ENCODE peak calls at places on chromosomes 5 and 9, in four cellular contexts. One of them, this sample, is unnamed.

GRCh38 chr9:126375386-126375785 is 48.8 kb downstream of the MVB12B start:
- DNase-seq in NCI-H2171 treated with DMSO at 0.1 percent for 48 hours: no peak
- DNase-seq in stimulated activated CD4-positive, alpha-beta T cell treated with anti-CD3 and anti-CD28 coated beads, Interleukin-12 subunit alpha, Interleukin-12 subunit beta, amount 100 ng/mL, for 24 hours: no peak
- DNase-seq in H54: no peak
- DNase-seq in this sample: no peak

GRCh38 chr5:178357127-178357526 is 124.5 kb upstream of the PHYKPL start:
- DNase-seq in NCI-H2171 treated with DMSO at 0.1 percent for 48 hours: no peak
- DNase-seq in stimulated activated CD4-positive, alpha-beta T cell treated with anti-CD3 and anti-CD28 coated beads, Interleukin-12 subunit alpha, Interleukin-12 subunit beta, amount 100 ng/mL, for 24 hours: no peak
- DNase-seq in H54: no peak
- DNase-seq in this sample: no peak

GRCh38 chr5:113035096-113035495 is 58.5 kb downstream of the DCP2 start:
- DNase-seq in NCI-H2171 treated with DMSO at 0.1 percent for 48 hours: no peak
- DNase-seq in stimulated activated CD4-positive, alpha-beta T cell treated with anti-CD3 and anti-CD28 coated beads, Interleukin-12 subunit alpha, Interleukin-12 subunit beta, amount 100 ng/mL, for 24 hours: no peak
- DNase-seq in H54: no peak
- DNase-seq in this sample: no peak

GRCh38 chr5:132295505-132296411 is 1.6 kb downstream of the SLC22A4 start:
- DNase-seq in NCI-H2171 treated with DMSO at 0.1 percent for 48 hours: no peak
- DNase-seq in stimulated activated CD4-positive, alpha-beta T cell treated with anti-CD3 and anti-CD28 coated beads, Interleukin-12 subunit alpha, Interleukin-12 subunit beta, amount 100 ng/mL, for 24 hours: no peak
- DNase-seq in H54: no peak
- DNase-seq in this sample: no peak

GRCh38 chr9:96626912-96627311 is 7.3 kb upstream of the CDC14B start:
- DNase-seq in NCI-H2171 treated with DMSO at 0.1 percent for 48 hours: no peak
- DNase-seq in stimulated activated CD4-positive, alpha-beta T cell treated with anti-CD3 and anti-CD28 coated beads, Interleukin-12 subunit alpha, Interleukin-12 subunit beta, amount 100 ng/mL, for 24 hours: no peak
- DNase-seq in H54: no peak
- DNase-seq in this sample: no peak

GRCh38 chr9:93450817-93451761 is at the start of gene FAM120A:
- DNase-seq in NCI-H2171 treated with DMSO at 0.1 percent for 48 hours: peak; percentile 62
- DNase-seq in stimulated activated CD4-positive, alpha-beta T cell treated with anti-CD3 and anti-CD28 coated beads, Interleukin-12 subunit alpha, Interleukin-12 subunit beta, amount 100 ng/mL, for 24 hours: peak; percentile 44
- DNase-seq in H54: peak; percentile 66
- DNase-seq in this sample: peak; percentile 74

GRCh38 chr5:112604741-112605390 is 132.8 kb upstream of the APC start:
- DNase-seq in NCI-H2171 treated with DMSO at 0.1 percent for 48 hours: no peak
- DNase-seq in stimulated activated CD4-positive, alpha-beta T cell treated with anti-CD3 and anti-CD28 coated beads, Interleukin-12 subunit alpha, Interleukin-12 subunit beta, amount 100 ng/mL, for 24 hours: no peak
- DNase-seq in H54: no peak
- DNase-seq in this sample: no peak

GRCh38 chr9:87670572-87671264 is 55.2 kb upstream of the CTSL start:
- DNase-seq in NCI-H2171 treated with DMSO at 0.1 percent for 48 hours: peak; percentile 53
- DNase-seq in stimulated activated CD4-positive, alpha-beta T cell treated with anti-CD3 and anti-CD28 coated beads, Interleukin-12 subunit alpha, Interleukin-12 subunit beta, amount 100 ng/mL, for 24 hours: no peak
- DNase-seq in H54: no peak
- DNase-seq in this sample: no peak

GRCh38 chr9:119273325-119273904 is 95.8 kb downstream of the BRINP1 start:
- DNase-seq in NCI-H2171 treated with DMSO at 0.1 percent for 48 hours: no peak
- DNase-seq in stimulated activated CD4-positive, alpha-beta T cell treated with anti-CD3 and anti-CD28 coated beads, Interleukin-12 subunit alpha, Interleukin-12 subunit beta, amount 100 ng/mL, for 24 hours: no peak
- DNase-seq in H54: no peak
- DNase-seq in this sample: no peak

GRCh38 chr5:983238-983524 is 25.4 kb upstream of the NKD2 start:
- DNase-seq in NCI-H2171 treated with DMSO at 0.1 percent for 48 hours: no peak
- DNase-seq in stimulated activated CD4-positive, alpha-beta T cell treated with anti-CD3 and anti-CD28 coated beads, Interleukin-12 subunit alpha, Interleukin-12 subunit beta, amount 100 ng/mL, for 24 hours: no peak
- DNase-seq in H54: no peak
- DNase-seq in this sample: no peak

GRCh38 chr5:149030392-149030791 is 32.5 kb downstream of the SH3TC2 start:
- DNase-seq in NCI-H2171 treated with DMSO at 0.1 percent for 48 hours: no peak
- DNase-seq in stimulated activated CD4-positive, alpha-beta T cell treated with anti-CD3 and anti-CD28 coated beads, Interleukin-12 subunit alpha, Interleukin-12 subunit beta, amount 100 ng/mL, for 24 hours: no peak
- DNase-seq in H54: no peak
- DNase-seq in this sample: no peak

GRCh38 chr5:128613111-128613510 is 75.1 kb upstream of the FBN2 start:
- DNase-seq in NCI-H2171 treated with DMSO at 0.1 percent for 48 hours: no peak
- DNase-seq in stimulated activated CD4-positive, alpha-beta T cell treated with anti-CD3 and anti-CD28 coated beads, Interleukin-12 subunit alpha, Interleukin-12 subunit beta, amount 100 ng/mL, for 24 hours: no peak
- DNase-seq in H54: no peak
- DNase-seq in this sample: no peak

GRCh38 chr5:135056316-135057030 is 22.4 kb upstream of the PITX1 start:
- DNase-seq in NCI-H2171 treated with DMSO at 0.1 percent for 48 hours: no peak
- DNase-seq in stimulated activated CD4-positive, alpha-beta T cell treated with anti-CD3 and anti-CD28 coated beads, Interleukin-12 subunit alpha, Interleukin-12 subunit beta, amount 100 ng/mL, for 24 hours: no peak
- DNase-seq in H54: no peak
- DNase-seq in this sample: no peak

GRCh38 chr9:132590318-132591182 is 8.1 kb downstream of the BARHL1 start:
- DNase-seq in NCI-H2171 treated with DMSO at 0.1 percent for 48 hours: peak; percentile 22
- DNase-seq in stimulated activated CD4-positive, alpha-beta T cell treated with anti-CD3 and anti-CD28 coated beads, Interleukin-12 subunit alpha, Interleukin-12 subunit beta, amount 100 ng/mL, for 24 hours: no peak
- DNase-seq in H54: no peak
- DNase-seq in this sample: no peak

GRCh38 chr9:131715906-131716305 is 24.0 kb downstream of the RAPGEF1 start:
- DNase-seq in NCI-H2171 treated with DMSO at 0.1 percent for 48 hours: no peak
- DNase-seq in stimulated activated CD4-positive, alpha-beta T cell treated with anti-CD3 and anti-CD28 coated beads, Interleukin-12 subunit alpha, Interleukin-12 subunit beta, amount 100 ng/mL, for 24 hours: no peak
- DNase-seq in H54: no peak
- DNase-seq in this sample: no peak

GRCh38 chr9:137075275-137075775 is 2.0 kb upstream of the UAP1L1 start:
- DNase-seq in NCI-H2171 treated with DMSO at 0.1 percent for 48 hours: no peak
- DNase-seq in stimulated activated CD4-positive, alpha-beta T cell treated with anti-CD3 and anti-CD28 coated beads, Interleukin-12 subunit alpha, Interleukin-12 subunit beta, amount 100 ng/mL, for 24 hours: no peak
- DNase-seq in H54: no peak
- DNase-seq in this sample: no peak